ENCODE peak calls at places on chromosome 1, in six cellular contexts. M is fibroblast of the aortic adventitia, B is IMR-90, P is fibroblast of mammary gland, R is fibroblast of pulmonary artery, K is WERI-Rb-1. O is an unnamed sample.

GRCh38 chr1:12158362-12159092 is 8.3 kb upstream of the TNFRSF1B start:
- DNase-seq in P (no peak), K (no peak), M (no peak), B (no peak), R (no peak), O (no peak)

GRCh38 chr1:10540277-10541005 is 65.7 kb downstream of the PEX14 start:
- DNase-seq in K (no peak), B (peak), P (no peak), M (peak), R (peak), O (peak)

GRCh38 chr1:203048555-203049051 is 22.3 kb downstream of the PPFIA4 start:
- DNase-seq in R (no peak), M (no peak), B (no peak), K (no peak), P (no peak), O (no peak)

GRCh38 chr1:12081648-12082396 is 18.7 kb downstream of the TNFRSF8 start:
- DNase-seq in R (no peak), P (no peak), M (no peak), B (no peak), K (no peak), O (no peak)

GRCh38 chr1:42963378-42964005 is 4.8 kb upstream of the SLC2A1 start:
- DNase-seq in M (peak), P (peak), R (peak), B (peak), K (no peak), O (no peak)

GRCh38 chr1:115142616-115143015 is 53.3 kb upstream of the TSPAN2 start:
- DNase-seq in P (peak), K (no peak), R (peak), B (peak), M (peak), O (peak)

GRCh38 chr1:76950306-76950705 is 83.0 kb downstream of the ST6GALNAC5 start:
- DNase-seq in R (no peak), K (no peak), B (no peak), M (no peak), P (peak), O (no peak)

GRCh38 chr1:116151739-116152576 is 40.8 kb downstream of the MAB21L3 start:
- DNase-seq in P (peak), R (peak), B (peak), K (peak), M (peak), O (peak)

GRCh38 chr1:219716611-219717114 is 103.8 kb upstream of the ZC3H11B start:
- DNase-seq in K (no peak), R (no peak), B (no peak), M (no peak), P (no peak), O (no peak)

DNA sequence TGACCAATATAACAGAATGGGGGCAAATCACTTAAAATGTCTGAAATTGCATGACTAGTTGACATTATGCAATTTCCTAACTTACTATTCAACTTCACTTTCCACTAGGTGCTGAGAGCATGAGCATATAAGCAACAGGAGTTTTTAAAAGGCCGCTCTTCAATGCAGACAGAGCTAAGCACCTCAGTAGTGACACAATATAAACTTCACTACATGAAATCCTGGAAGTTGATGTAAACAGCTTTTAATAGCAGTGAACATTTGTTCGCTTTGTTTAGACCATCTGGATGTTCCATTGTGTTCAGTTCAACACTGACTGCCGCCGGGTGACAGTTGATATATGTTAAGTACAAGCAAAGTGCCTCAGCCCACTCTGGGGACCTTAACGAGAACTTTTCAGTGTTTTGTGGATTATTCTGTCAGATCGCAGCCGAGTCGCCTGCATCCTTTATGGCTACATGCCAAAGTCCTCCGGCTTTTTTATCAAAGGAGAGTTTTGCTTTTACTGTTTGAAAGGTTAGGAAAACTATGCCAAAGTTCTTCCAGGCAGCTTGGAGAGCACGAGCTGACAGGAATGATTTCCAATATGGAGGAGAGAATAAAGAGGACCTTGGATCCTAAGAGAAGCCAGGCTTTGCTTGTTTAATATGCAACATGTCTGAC is 167.3 kb downstream of the ZNF281 start:
- DNase-seq in R (peak), K (peak), P (no peak), M (peak), B (peak), O (no peak)
- H3K4me3 ChIP-seq in R (no peak), K (peak), P (no peak), M (no peak), B (peak), O (no peak)

DNA sequence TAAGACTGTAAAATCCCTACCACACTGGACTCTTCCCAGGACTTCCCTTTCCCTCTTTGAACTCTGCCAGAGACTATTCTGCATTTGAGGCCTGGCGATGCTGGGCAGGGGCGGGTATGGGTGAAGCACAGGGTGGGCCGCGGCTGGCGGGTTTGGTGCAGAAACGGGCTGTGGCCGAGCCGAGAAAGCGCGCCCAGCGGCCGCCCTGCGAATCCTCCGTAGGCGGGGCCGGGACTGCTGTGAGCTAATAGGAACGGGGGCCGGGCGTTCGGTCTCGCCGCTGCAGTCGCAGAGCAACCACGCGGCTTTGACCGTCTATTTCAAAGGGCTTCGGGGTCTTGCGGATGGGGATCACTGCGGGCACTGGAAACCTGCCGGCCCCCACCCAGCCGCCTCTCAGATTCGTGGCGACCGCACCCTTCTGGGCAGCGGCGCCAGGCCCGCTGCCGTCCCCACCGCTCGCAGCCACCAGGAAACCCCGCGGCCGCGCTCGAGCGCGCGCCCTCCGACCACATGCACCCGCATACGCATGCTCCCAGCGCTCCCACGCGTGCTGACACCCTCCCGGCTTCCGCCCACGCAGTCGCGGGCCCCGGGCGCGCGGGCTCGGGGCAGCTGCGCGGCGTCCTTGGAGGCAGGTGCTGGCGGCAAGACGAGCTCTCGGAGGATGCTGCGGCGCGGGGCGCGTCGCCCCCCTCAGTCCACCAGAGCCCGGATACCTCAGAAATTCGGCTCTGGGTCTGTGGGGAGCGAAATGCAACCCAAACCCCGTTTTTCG is 32.7 kb downstream of the DNTTIP2 start:
- DNase-seq in P (peak), B (peak), R (peak), M (peak), K (peak), O (peak)
- TF ChIP-seq CTCF in P (no peak), B (peak), R (peak), M (peak), K (peak), O (peak)

DNA sequence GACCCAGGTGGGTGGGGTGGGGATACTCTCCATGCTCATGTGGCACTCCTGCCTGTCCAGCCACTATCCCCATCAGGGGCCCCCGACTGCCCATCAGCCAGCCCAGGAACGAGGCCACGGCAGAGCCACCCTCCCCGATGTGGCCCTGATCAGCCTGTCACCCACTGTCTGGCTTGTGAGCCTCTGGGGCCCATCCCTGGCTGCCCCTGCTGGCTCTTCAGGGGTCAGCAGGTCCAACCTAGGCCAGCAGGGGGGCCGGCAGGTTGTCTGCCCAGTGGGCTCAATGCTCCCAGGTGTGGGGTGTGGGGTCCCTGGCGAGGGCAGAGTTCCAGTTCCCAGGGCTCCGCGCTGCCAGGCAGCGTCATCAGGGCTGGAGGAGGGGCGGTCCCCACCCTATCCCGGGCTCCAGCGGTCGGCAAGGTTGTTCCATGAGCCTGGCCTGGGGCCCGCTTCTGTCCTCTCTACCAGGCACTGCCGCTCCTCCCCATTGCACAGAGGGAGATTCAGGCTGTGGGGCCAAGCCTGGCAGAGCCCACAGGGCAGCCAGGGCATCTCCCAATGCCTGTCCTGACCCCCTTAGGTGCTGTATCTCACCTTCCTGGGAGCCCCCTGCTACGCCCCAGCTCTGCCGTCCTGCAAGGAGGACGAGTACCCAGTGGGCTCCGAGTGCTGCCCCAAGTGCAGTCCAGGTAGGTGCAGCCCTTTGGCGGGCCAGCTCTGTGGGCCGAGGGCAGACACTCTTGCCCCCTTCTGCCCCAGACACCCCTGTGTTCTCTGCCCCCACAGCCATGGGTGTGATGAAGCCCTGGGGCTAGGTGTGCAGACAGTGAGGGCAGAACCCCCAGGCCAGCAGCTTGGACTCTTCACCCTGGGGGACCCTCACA is 1.2 kb downstream of the TNFRSF14 start:
- DNase-seq in B (no peak), P (no peak), R (no peak), M (no peak), K (no peak), O (no peak)
- H3K4me3 ChIP-seq in B (no peak), P (no peak), R (peak), M (peak), K (no peak), O (peak)

GRCh38 chr1:105462308-105462707 is 1594.2 kb upstream of the PRMT6 start:
- DNase-seq in M (no peak), P (no peak), B (no peak), K (no peak), R (no peak), O (no peak)
- TF ChIP-seq CTCF in M (no peak), P (no peak), B (no peak), K (no peak), R (no peak), O (no peak)

DNA sequence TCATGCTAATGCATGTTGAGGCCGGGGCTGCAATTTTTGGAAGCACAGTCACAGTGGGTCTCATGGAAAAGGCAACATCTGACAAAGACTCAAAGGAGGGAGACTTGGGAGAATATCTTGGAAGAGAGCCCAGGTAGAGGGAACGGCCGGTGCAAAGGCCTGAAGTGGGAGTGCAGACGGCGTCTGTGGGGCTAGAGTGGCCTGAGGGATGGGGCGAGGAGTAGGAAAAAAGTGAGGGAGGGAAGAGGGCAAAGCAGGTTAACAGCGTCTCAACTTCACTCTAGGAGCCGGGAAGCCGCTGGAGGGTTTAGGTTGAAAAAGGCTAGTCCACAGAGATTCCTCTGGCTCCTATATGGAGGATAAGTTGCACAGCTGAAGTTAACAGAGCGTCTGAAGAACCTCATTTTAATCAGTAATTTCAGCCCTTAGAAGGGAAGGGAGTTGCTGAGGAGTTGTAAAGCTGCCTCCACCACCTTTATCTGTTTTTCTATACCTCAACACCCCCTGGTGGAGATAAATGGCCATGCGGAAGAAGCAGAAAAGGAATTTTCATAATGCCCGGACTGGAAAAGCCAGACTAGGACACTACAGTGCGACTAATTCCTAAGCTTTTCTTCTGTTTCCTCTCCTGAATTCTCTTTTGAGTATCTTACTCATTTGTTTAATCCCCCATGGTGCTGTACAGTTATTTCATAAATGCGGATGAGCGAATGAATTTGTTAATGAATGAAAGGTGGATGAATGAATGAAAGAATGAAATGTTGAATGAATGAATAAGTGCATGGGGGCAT is 78.7 kb upstream of the ZNF281 start:
- DNase-seq in K (peak), P (peak), M (peak), R (peak), B (peak), O (peak)
- H3K4me3 ChIP-seq in K (peak), P (no peak), M (no peak), R (no peak), B (no peak), O (no peak)

O was measured in choroid plexus epithelial cell.